ENCODE peak calls at places on chromosomes 11 and 22, in six cellular contexts. Q is BE2C, B is mammary epithelial cell, J is brain microvascular endothelial cell, L is left lung, S is psoas muscle. Y is an unnamed sample.
A peak's percentile ranks its signal among the peaks of the same experiment; 100 is the strongest.

GRCh38 chr11:69487391-69487790 is 5.9 kb downstream of the LINC01488 start:
- DNase-seq in J (no peak), L (peak; percentile 55), B (no peak), Q (no peak), S (peak; percentile 9), Y (no peak)

GRCh38 chr11:47689480-47689879 is 25.7 kb downstream of the AGBL2 start:
- DNase-seq in L (no peak), B (no peak), S (no peak), J (no peak), Q (no peak), Y (no peak)

GRCh38 chr11:9716275-9717039 is 52.6 kb downstream of the SWAP70 start:
- DNase-seq in J (peak; percentile 68), B (no peak), L (no peak), S (no peak), Q (no peak), Y (peak; percentile 63)

GRCh38 chr11:995752-996420 is 40.6 kb downstream of the MUC6 start:
- DNase-seq in B (no peak), J (no peak), Q (peak; percentile 73), S (no peak), L (no peak), Y (no peak)

GRCh38 chr22:49692499-49693225 is 135.0 kb downstream of the BRD1 start:
- DNase-seq in B (no peak), S (no peak), J (no peak), L (no peak), Q (no peak), Y (no peak)

GRCh38 chr11:85626496-85626895 is 648 bp downstream of the DLG2 start:
- DNase-seq in Q (no peak), S (no peak), B (no peak), L (no peak), J (no peak), Y (peak; percentile 22)

GRCh38 chr22:31947296-31947695 is 3.0 kb downstream of the YWHAH start:
- DNase-seq in Q (no peak), J (no peak), S (no peak), L (no peak), B (peak; percentile 46), Y (no peak)

GRCh38 chr11:79259800-79260199 is 181.0 kb downstream of the TENM4 start:
- DNase-seq in L (no peak), Q (no peak), S (no peak), J (no peak), B (no peak), Y (peak; percentile 31)

GRCh38 chr11:83151274-83151977 is 5.5 kb upstream of the PCF11 start:
- DNase-seq in J (no peak), L (no peak), B (peak; percentile 29), S (no peak), Q (no peak), Y (peak; percentile 59)

GRCh38 chr11:126602349-126602940 is 247.0 kb downstream of the ST3GAL4 start:
- DNase-seq in J (no peak), S (no peak), B (no peak), L (peak; percentile 60), Q (no peak), Y (no peak)

GRCh38 chr11:106644824-106645223 is 373.5 kb downstream of the GUCY1A2 start:
- DNase-seq in L (no peak), Q (no peak), J (peak; percentile 51), B (peak; percentile 40), S (no peak), Y (peak; percentile 57)

GRCh38 chr22:42794551-42795510 is 62.2 kb downstream of the ARFGAP3 start:
- DNase-seq in B (no peak), J (no peak), S (no peak), Q (no peak), L (peak; percentile 65), Y (no peak)

GRCh38 chr11:94132152-94132558 is 3.5 kb downstream of the PANX1 start:
- DNase-seq in Q (peak; percentile 40), B (peak; percentile 92), L (no peak), J (peak; percentile 83), S (peak; percentile 47), Y (peak; percentile 90)

GRCh38 chr11:130562549-130562948 is 114.1 kb downstream of the ADAMTS15 start:
- DNase-seq in J (no peak), B (no peak), S (no peak), Q (no peak), L (no peak), Y (no peak)

GRCh38 chr11:35746356-35747153 is 84.0 kb downstream of the TRIM44 start:
- DNase-seq in B (no peak), L (no peak), J (no peak), Q (no peak), S (no peak), Y (no peak)

GRCh38 chr11:11413776-11414175 is 60.7 kb upstream of the CSNK2A3 start:
- DNase-seq in B (no peak), Q (no peak), S (no peak), J (no peak), L (no peak), Y (peak; percentile 52)

GRCh38 chr11:11416502-11416901 is 63.5 kb upstream of the CSNK2A3 start:
- DNase-seq in S (no peak), J (peak; percentile 51), Q (no peak), L (no peak), B (peak; percentile 62), Y (peak; percentile 68)

GRCh38 chr11:11414996-11415395 is 61.9 kb upstream of the CSNK2A3 start:
- DNase-seq in Q (no peak), L (no peak), J (no peak), S (no peak), B (no peak), Y (no peak)

GRCh38 chr11:11416917-11417316 is 63.9 kb upstream of the CSNK2A3 start:
- DNase-seq in L (no peak), Q (no peak), J (peak; percentile 53), S (no peak), B (peak; percentile 76), Y (peak; percentile 77)

GRCh38 chr11:11415786-11416390 is 62.8 kb upstream of the CSNK2A3 start:
- DNase-seq in L (no peak), S (no peak), Q (no peak), J (peak; percentile 30), B (no peak), Y (no peak)
- H3K27me3 ChIP-seq in L (no peaks in the 10 kb centered on the region), S (no peaks in the 10 kb centered on the region), Q (no peaks in the 10 kb centered on the region), J (peaks cover 3% of the 10 kb centered on the region), B (no peaks in the 10 kb centered on the region), Y (no peaks in the 10 kb centered on the region)

GRCh38 chr11:120966840-120967239 is 57.1 kb upstream of the TBCEL start:
- DNase-seq in L (no peak), J (no peak), S (no peak), B (no peak), Q (no peak), Y (no peak)
- H3K27me3 ChIP-seq in L (no peaks in the 10 kb centered on the region), J (no peaks in the 10 kb centered on the region), S (no peaks in the 10 kb centered on the region), B (peaks cover 7% of the 10 kb centered on the region), Q (no peaks in the 10 kb centered on the region), Y (peaks cover 97% of the 10 kb centered on the region)

GRCh38 chr11:124749920-124750319 is 2.1 kb downstream of the VSIG2 start:
- DNase-seq in S (no peak), L (no peak), Q (no peak), J (no peak), B (no peak), Y (no peak)
- H3K27me3 ChIP-seq in S (no peaks in the 10 kb centered on the region), L (peaks cover 5% of the 10 kb centered on the region), Q (peaks cover 64% of the 10 kb centered on the region), J (no peaks in the 10 kb centered on the region), B (peaks cover 10% of the 10 kb centered on the region), Y (no peaks in the 10 kb centered on the region)

GRCh38 chr11:2264366-2265011 is 5.9 kb downstream of the ASCL2 start:
- DNase-seq in J (no peak), L (no peak), Q (no peak), S (no peak), B (no peak), Y (no peak)

GRCh38 chr11:2265396-2265795 is 5.0 kb downstream of the ASCL2 start:
- DNase-seq in J (no peak), Q (no peak), L (peak; percentile 71), S (no peak), B (no peak), Y (no peak)

GRCh38 chr11:2263012-2263565 is 7.3 kb downstream of the ASCL2 start:
- DNase-seq in J (no peak), S (no peak), L (no peak), B (no peak), Q (no peak), Y (no peak)

GRCh38 chr11:2262301-2263011 is 7.9 kb downstream of the ASCL2 start:
- DNase-seq in B (no peak), Q (no peak), S (no peak), L (no peak), J (no peak), Y (no peak)

GRCh38 chr11:2263724-2264360 is 6.5 kb downstream of the ASCL2 start:
- DNase-seq in L (peak; percentile 36), J (no peak), S (no peak), Q (no peak), B (no peak), Y (no peak)
- H3K27me3 ChIP-seq in L (no peaks in the 10 kb centered on the region), J (peaks cover 16% of the 10 kb centered on the region), S (no peaks in the 10 kb centered on the region), Q (peaks cover 6% of the 10 kb centered on the region), B (peaks cover 5% of the 10 kb centered on the region), Y (no peaks in the 10 kb centered on the region)

DNA sequence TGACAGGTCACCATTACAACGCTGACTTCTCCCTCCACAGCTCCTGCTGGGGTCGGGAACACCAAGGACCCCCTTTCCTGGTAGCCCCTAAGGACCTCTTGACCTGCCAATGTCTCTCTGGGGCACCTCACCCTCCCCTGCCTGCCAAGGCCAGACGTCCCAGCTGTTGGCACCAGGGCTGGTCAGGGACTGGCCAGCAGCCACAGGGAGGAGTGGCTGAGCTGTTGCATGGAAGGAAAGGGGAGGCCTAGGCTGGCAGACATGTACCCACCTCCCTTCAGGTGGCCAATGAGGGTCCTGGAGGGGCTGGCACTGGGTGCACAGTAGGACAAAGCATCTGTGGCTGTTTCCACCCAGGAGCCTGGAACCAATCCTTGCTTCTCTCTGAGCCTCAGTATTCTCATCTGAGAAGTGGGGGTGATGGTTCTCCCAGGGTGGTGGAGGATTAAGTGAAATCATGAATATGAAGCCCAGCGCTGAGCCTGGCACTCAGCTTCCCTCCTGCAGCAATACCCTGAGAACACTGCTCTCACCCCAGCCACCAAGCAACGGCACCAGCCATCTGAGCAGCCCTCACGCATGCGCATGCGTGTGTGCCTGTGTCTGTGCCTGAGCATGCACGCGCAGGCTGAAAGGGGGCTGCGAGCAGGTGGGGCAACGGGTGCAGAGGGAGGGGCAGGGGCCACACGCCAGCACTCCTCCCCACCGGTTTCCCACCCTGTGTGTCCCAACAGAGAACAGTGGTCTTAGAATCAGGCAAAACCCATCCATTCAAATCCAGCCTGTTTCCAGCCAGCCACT is 5.9 kb downstream of the KCNJ4 start:
- DNase-seq in B (no peak), L (no peak), J (no peak), S (no peak), Q (no peak), Y (no peak)
- H3K27me3 ChIP-seq in B (peaks cover 2% of the 10 kb centered on the region), L (peaks cover 11% of the 10 kb centered on the region), J (peaks cover 37% of the 10 kb centered on the region), S (no peaks in the 10 kb centered on the region), Q (peaks cover 29% of the 10 kb centered on the region), Y (peaks cover 2% of the 10 kb centered on the region)

GRCh38 chr11:18792066-18792591 is 531 bp upstream of the PTPN5 start:
- DNase-seq in J (no peak), S (no peak), Q (no peak), L (no peak), B (peak; percentile 8), Y (no peak)
- H3K27me3 ChIP-seq in J (peaks cover 40% of the 10 kb centered on the region), S (peaks cover 4% of the 10 kb centered on the region), Q (peaks cover 22% of the 10 kb centered on the region), L (peaks cover 27% of the 10 kb centered on the region), B (peaks cover 29% of the 10 kb centered on the region), Y (peaks cover 44% of the 10 kb centered on the region)

GRCh38 chr11:7522106-7522505 is 8.3 kb downstream of the PPFIBP2 start:
- DNase-seq in Q (no peak), B (no peak), L (no peak), J (no peak), S (no peak), Y (no peak)
- H3K27me3 ChIP-seq in Q (no peaks in the 10 kb centered on the region), B (no peaks in the 10 kb centered on the region), L (no peaks in the 10 kb centered on the region), J (no peaks in the 10 kb centered on the region), S (no peaks in the 10 kb centered on the region), Y (peaks cover 26% of the 10 kb centered on the region)

GRCh38 chr11:32447252-32447651 is 11.9 kb upstream of the WT1 start:
- DNase-seq in B (no peak), Q (no peak), L (no peak), S (no peak), J (no peak), Y (peak; percentile 8)
- H3K27me3 ChIP-seq in B (peaks cover 6% of the 10 kb centered on the region), Q (no peaks in the 10 kb centered on the region), L (peaks cover under 1% of the 10 kb centered on the region), S (peaks cover 4% of the 10 kb centered on the region), J (peaks cover 11% of the 10 kb centered on the region), Y (no peaks in the 10 kb centered on the region)